ENCODE peak calls at places on chromosomes 12 and 14, in six cellular contexts. One of them, this sample, is unnamed.

GRCh38 chr12:12384601-12385321 is 27.9 kb downstream of the BORCS5 start:
- DNase-seq in choroid plexus epithelial cell: peak
- DNase-seq in glutamatergic neuron: peak
- DNase-seq in cardiac fibroblast: no peak
- DNase-seq in fibroblast of mammary gland: no peak
- DNase-seq in ovary: no peak
- DNase-seq in this sample: no peak

GRCh38 chr12:20646239-20646827 is 48.8 kb upstream of the SLCO1C1 start:
- DNase-seq in fibroblast of mammary gland: peak
- DNase-seq in choroid plexus epithelial cell: peak
- DNase-seq in glutamatergic neuron: no peak
- DNase-seq in cardiac fibroblast: peak
- DNase-seq in ovary: no peak
- DNase-seq in this sample: no peak

GRCh38 chr12:65532162-65532561 is 253.7 kb downstream of the MSRB3 start:
- DNase-seq in cardiac fibroblast: peak
- DNase-seq in ovary: no peak
- DNase-seq in fibroblast of mammary gland: peak
- DNase-seq in glutamatergic neuron: no peak
- DNase-seq in choroid plexus epithelial cell: peak
- DNase-seq in this sample: no peak

GRCh38 chr12:129871991-129872969 is 31.5 kb downstream of the TMEM132D start:
- DNase-seq in cardiac fibroblast: no peak
- DNase-seq in fibroblast of mammary gland: no peak
- DNase-seq in choroid plexus epithelial cell: no peak
- DNase-seq in ovary: no peak
- DNase-seq in glutamatergic neuron: no peak
- DNase-seq in this sample: peak

GRCh38 chr14:100124551-100125088 is 34.8 kb downstream of the DEGS2 start:
- DNase-seq in glutamatergic neuron: no peak
- DNase-seq in ovary: no peak
- DNase-seq in choroid plexus epithelial cell: no peak
- DNase-seq in cardiac fibroblast: no peak
- DNase-seq in fibroblast of mammary gland: no peak
- DNase-seq in this sample: no peak

GRCh38 chr12:5562581-5562980 is 130.7 kb downstream of the NTF3 start:
- DNase-seq in cardiac fibroblast: no peak
- DNase-seq in ovary: no peak
- DNase-seq in fibroblast of mammary gland: no peak
- DNase-seq in choroid plexus epithelial cell: no peak
- DNase-seq in glutamatergic neuron: no peak
- DNase-seq in this sample: no peak

GRCh38 chr14:90632868-90633267 is 183.4 kb downstream of the TTC7B start:
- DNase-seq in cardiac fibroblast: no peak
- DNase-seq in choroid plexus epithelial cell: no peak
- DNase-seq in ovary: no peak
- DNase-seq in fibroblast of mammary gland: no peak
- DNase-seq in glutamatergic neuron: no peak
- DNase-seq in this sample: no peak

GRCh38 chr14:84340938-84341337 is 1189.0 kb upstream of the FLRT2 start:
- DNase-seq in glutamatergic neuron: no peak
- DNase-seq in fibroblast of mammary gland: peak
- DNase-seq in choroid plexus epithelial cell: no peak
- DNase-seq in ovary: no peak
- DNase-seq in cardiac fibroblast: peak
- DNase-seq in this sample: no peak

GRCh38 chr12:109489016-109489954 is 11.9 kb downstream of the UBE3B start:
- DNase-seq in cardiac fibroblast: no peak
- DNase-seq in fibroblast of mammary gland: no peak
- DNase-seq in ovary: no peak
- DNase-seq in choroid plexus epithelial cell: no peak
- DNase-seq in glutamatergic neuron: no peak
- DNase-seq in this sample: no peak

GRCh38 chr12:26252946-26253345 is 57.6 kb downstream of the SSPN start:
- DNase-seq in glutamatergic neuron: no peak
- DNase-seq in choroid plexus epithelial cell: peak
- DNase-seq in ovary: no peak
- DNase-seq in fibroblast of mammary gland: no peak
- DNase-seq in cardiac fibroblast: peak
- DNase-seq in this sample: no peak

GRCh38 chr12:1217191-1217949 is 226.3 kb downstream of the ERC1 start:
- DNase-seq in fibroblast of mammary gland: peak
- DNase-seq in glutamatergic neuron: no peak
- DNase-seq in ovary: no peak
- DNase-seq in choroid plexus epithelial cell: peak
- DNase-seq in cardiac fibroblast: peak
- DNase-seq in this sample: no peak

GRCh38 chr14:103530390-103530789 is 1.4 kb downstream of the TRMT61A start:
- DNase-seq in glutamatergic neuron: no peak
- DNase-seq in fibroblast of mammary gland: no peak
- DNase-seq in ovary: no peak
- DNase-seq in choroid plexus epithelial cell: no peak
- DNase-seq in cardiac fibroblast: no peak
- DNase-seq in this sample: no peak

GRCh38 chr12:91964501-91964900 is 181.1 kb downstream of the BTG1 start:
- DNase-seq in glutamatergic neuron: no peak
- DNase-seq in cardiac fibroblast: no peak
- DNase-seq in choroid plexus epithelial cell: no peak
- DNase-seq in fibroblast of mammary gland: peak
- DNase-seq in ovary: no peak
- DNase-seq in this sample: no peak

GRCh38 chr12:108098374-108098773 is 30.7 kb upstream of the WSCD2 start:
- DNase-seq in glutamatergic neuron: no peak
- DNase-seq in ovary: no peak
- DNase-seq in cardiac fibroblast: no peak
- DNase-seq in choroid plexus epithelial cell: no peak
- DNase-seq in fibroblast of mammary gland: no peak
- DNase-seq in this sample: no peak

GRCh38 chr12:75721790-75722189 is 210.4 kb upstream of the KRR1 start:
- DNase-seq in ovary: no peak
- DNase-seq in glutamatergic neuron: no peak
- DNase-seq in choroid plexus epithelial cell: no peak
- DNase-seq in cardiac fibroblast: no peak
- DNase-seq in fibroblast of mammary gland: no peak
- DNase-seq in this sample: no peak

GRCh38 chr12:92676710-92677109 is 26.1 kb upstream of the PLEKHG7 start:
- DNase-seq in ovary: no peak
- DNase-seq in cardiac fibroblast: no peak
- DNase-seq in choroid plexus epithelial cell: no peak
- DNase-seq in fibroblast of mammary gland: no peak
- DNase-seq in glutamatergic neuron: no peak
- DNase-seq in this sample: no peak

GRCh38 chr12:40054554-40055226 is 51.2 kb downstream of the SLC2A13 start:
- DNase-seq in fibroblast of mammary gland: peak
- DNase-seq in ovary: peak
- DNase-seq in cardiac fibroblast: peak
- DNase-seq in glutamatergic neuron: no peak
- DNase-seq in choroid plexus epithelial cell: peak
- DNase-seq in this sample: no peak

GRCh38 chr14:74568896-74569295 is 43.1 kb downstream of the LTBP2 start:
- DNase-seq in choroid plexus epithelial cell: no peak
- DNase-seq in fibroblast of mammary gland: peak
- DNase-seq in glutamatergic neuron: no peak
- DNase-seq in ovary: peak
- DNase-seq in cardiac fibroblast: peak
- DNase-seq in this sample: no peak

GRCh38 chr12:67940780-67941243 is 48.4 kb upstream of the IFNG-AS1 start:
- DNase-seq in glutamatergic neuron: no peak
- DNase-seq in ovary: no peak
- DNase-seq in fibroblast of mammary gland: peak
- DNase-seq in choroid plexus epithelial cell: peak
- DNase-seq in cardiac fibroblast: peak
- DNase-seq in this sample: no peak

GRCh38 chr14:58637040-58637390 is 747 bp upstream of the DACT1 start:
- DNase-seq in cardiac fibroblast: peak
- DNase-seq in fibroblast of mammary gland: peak
- DNase-seq in ovary: peak
- DNase-seq in glutamatergic neuron: peak
- DNase-seq in choroid plexus epithelial cell: peak
- DNase-seq in this sample: no peak

GRCh38 chr14:74419086-74419485 is 6.9 kb downstream of the SYNDIG1L start:
- DNase-seq in cardiac fibroblast: no peak
- DNase-seq in choroid plexus epithelial cell: no peak
- DNase-seq in fibroblast of mammary gland: no peak
- DNase-seq in ovary: no peak
- DNase-seq in glutamatergic neuron: no peak
- DNase-seq in this sample: no peak

GRCh38 chr14:26200675-26201074 is 397.2 kb downstream of the NOVA1 start:
- DNase-seq in fibroblast of mammary gland: peak
- DNase-seq in choroid plexus epithelial cell: peak
- DNase-seq in ovary: no peak
- DNase-seq in glutamatergic neuron: no peak
- DNase-seq in cardiac fibroblast: peak
- DNase-seq in this sample: no peak

GRCh38 chr14:105168093-105168420 is 519 bp downstream of the JAG2 start:
- DNase-seq in ovary: no peak
- DNase-seq in glutamatergic neuron: no peak
- DNase-seq in choroid plexus epithelial cell: no peak
- DNase-seq in fibroblast of mammary gland: no peak
- DNase-seq in cardiac fibroblast: no peak
- DNase-seq in this sample: no peak

GRCh38 chr12:123269395-123269892 is 2.2 kb downstream of the CDK2AP1 start:
- DNase-seq in glutamatergic neuron: peak
- DNase-seq in cardiac fibroblast: peak
- DNase-seq in choroid plexus epithelial cell: peak
- DNase-seq in fibroblast of mammary gland: peak
- DNase-seq in ovary: peak
- DNase-seq in this sample: peak

GRCh38 chr12:56224102-56224701 is at the start of gene NABP2:
- DNase-seq in ovary: peak
- DNase-seq in cardiac fibroblast: peak
- DNase-seq in fibroblast of mammary gland: peak
- DNase-seq in choroid plexus epithelial cell: peak
- DNase-seq in glutamatergic neuron: peak
- DNase-seq in this sample: peak

GRCh38 chr12:96343347-96343954 is 56.8 kb downstream of the CDK17 start:
- DNase-seq in ovary: no peak
- DNase-seq in choroid plexus epithelial cell: peak
- DNase-seq in glutamatergic neuron: no peak
- DNase-seq in cardiac fibroblast: peak
- DNase-seq in fibroblast of mammary gland: peak
- DNase-seq in this sample: no peak

GRCh38 chr12:118641249-118641648 is 264.9 kb downstream of the SUDS3 start:
- DNase-seq in glutamatergic neuron: no peak
- DNase-seq in ovary: no peak
- DNase-seq in choroid plexus epithelial cell: no peak
- DNase-seq in fibroblast of mammary gland: no peak
- DNase-seq in cardiac fibroblast: no peak
- DNase-seq in this sample: no peak

GRCh38 chr12:27592548-27592947 is 68.5 kb downstream of the PPFIBP1 start:
- DNase-seq in cardiac fibroblast: peak
- DNase-seq in fibroblast of mammary gland: peak
- DNase-seq in glutamatergic neuron: no peak
- DNase-seq in ovary: peak
- DNase-seq in choroid plexus epithelial cell: peak
- DNase-seq in this sample: no peak

GRCh38 chr12:117360551-117361311 is 695 bp downstream of the NOS1 start:
- DNase-seq in cardiac fibroblast: no peak
- DNase-seq in ovary: no peak
- DNase-seq in glutamatergic neuron: peak
- DNase-seq in fibroblast of mammary gland: no peak
- DNase-seq in choroid plexus epithelial cell: no peak
- DNase-seq in this sample: no peak

GRCh38 chr12:48105867-48106563 is at the start of gene SENP1:
- DNase-seq in ovary: peak
- DNase-seq in choroid plexus epithelial cell: peak
- DNase-seq in cardiac fibroblast: peak
- DNase-seq in fibroblast of mammary gland: peak
- DNase-seq in glutamatergic neuron: peak
- DNase-seq in this sample: peak
- TF ChIP-seq CTCF in ovary: peak
- TF ChIP-seq CTCF in choroid plexus epithelial cell: peak
- TF ChIP-seq CTCF in cardiac fibroblast: peak
- TF ChIP-seq CTCF in fibroblast of mammary gland: peak
- TF ChIP-seq CTCF in glutamatergic neuron: no peak
- TF ChIP-seq CTCF in this sample: peak

GRCh38 chr12:125122668-125123067 is 57.4 kb downstream of the AACS start:
- DNase-seq in cardiac fibroblast: no peak
- DNase-seq in ovary: no peak
- DNase-seq in glutamatergic neuron: no peak
- DNase-seq in fibroblast of mammary gland: no peak
- DNase-seq in choroid plexus epithelial cell: no peak
- DNase-seq in this sample: no peak
- TF ChIP-seq CTCF in cardiac fibroblast: no peak
- TF ChIP-seq CTCF in ovary: no peak
- TF ChIP-seq CTCF in glutamatergic neuron: no peak
- TF ChIP-seq CTCF in fibroblast of mammary gland: no peak
- TF ChIP-seq CTCF in choroid plexus epithelial cell: peak
- TF ChIP-seq CTCF in this sample: no peak

GRCh38 chr12:10610188-10610587 is 3.2 kb downstream of the MAGOHB start:
- DNase-seq in choroid plexus epithelial cell: no peak
- DNase-seq in ovary: no peak
- DNase-seq in glutamatergic neuron: no peak
- DNase-seq in fibroblast of mammary gland: no peak
- DNase-seq in cardiac fibroblast: no peak
- DNase-seq in this sample: no peak

GRCh38 chr12:10613334-10614055 is at the start of gene MAGOHB:
- DNase-seq in glutamatergic neuron: peak
- DNase-seq in cardiac fibroblast: peak
- DNase-seq in choroid plexus epithelial cell: peak
- DNase-seq in ovary: peak
- DNase-seq in fibroblast of mammary gland: peak
- DNase-seq in this sample: peak

GRCh38 chr12:10612954-10613333 is 465 bp downstream of the MAGOHB start:
- DNase-seq in fibroblast of mammary gland: no peak
- DNase-seq in ovary: no peak
- DNase-seq in glutamatergic neuron: no peak
- DNase-seq in choroid plexus epithelial cell: peak
- DNase-seq in cardiac fibroblast: peak
- DNase-seq in this sample: no peak

GRCh38 chr12:10612110-10612509 is 1.3 kb downstream of the MAGOHB start:
- DNase-seq in fibroblast of mammary gland: no peak
- DNase-seq in choroid plexus epithelial cell: no peak
- DNase-seq in ovary: no peak
- DNase-seq in glutamatergic neuron: no peak
- DNase-seq in cardiac fibroblast: no peak
- DNase-seq in this sample: no peak

GRCh38 chr12:10607885-10608458 is 5.4 kb downstream of the MAGOHB start:
- DNase-seq in cardiac fibroblast: peak
- DNase-seq in choroid plexus epithelial cell: peak
- DNase-seq in ovary: no peak
- DNase-seq in glutamatergic neuron: no peak
- DNase-seq in fibroblast of mammary gland: peak
- DNase-seq in this sample: no peak
- TF ChIP-seq CTCF in cardiac fibroblast: peak
- TF ChIP-seq CTCF in choroid plexus epithelial cell: peak
- TF ChIP-seq CTCF in ovary: no peak
- TF ChIP-seq CTCF in glutamatergic neuron: no peak
- TF ChIP-seq CTCF in fibroblast of mammary gland: peak
- TF ChIP-seq CTCF in this sample: peak

DNA sequence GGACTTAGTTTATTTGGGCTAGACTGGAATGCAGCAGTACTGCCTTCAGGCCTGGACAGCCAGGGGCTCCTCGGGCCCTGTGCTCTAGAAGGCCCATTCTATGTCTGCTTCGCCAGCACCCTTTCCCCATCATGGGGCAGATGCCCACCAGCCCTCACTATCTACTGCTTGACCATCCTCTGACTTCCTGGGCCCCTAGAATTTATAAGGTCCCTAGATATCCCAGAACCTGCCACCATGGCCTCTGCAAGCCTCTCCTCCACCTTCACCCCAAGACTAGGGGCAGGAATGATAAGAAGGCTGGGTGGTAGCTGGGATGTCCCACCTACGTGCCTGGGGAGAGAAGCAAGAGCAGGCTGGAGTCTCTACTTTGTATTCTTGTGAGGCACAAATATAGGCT is 58.8 kb upstream of the STRN3 start:
- DNase-seq in fibroblast of mammary gland: no peak
- DNase-seq in glutamatergic neuron: no peak
- DNase-seq in ovary: no peak
- DNase-seq in cardiac fibroblast: no peak
- DNase-seq in choroid plexus epithelial cell: no peak
- DNase-seq in this sample: no peak
- TF ChIP-seq CTCF in fibroblast of mammary gland: no peak
- TF ChIP-seq CTCF in glutamatergic neuron: no peak
- TF ChIP-seq CTCF in ovary: no peak
- TF ChIP-seq CTCF in cardiac fibroblast: no peak
- TF ChIP-seq CTCF in choroid plexus epithelial cell: no peak
- TF ChIP-seq CTCF in this sample: no peak